ENCODE peak calls at places on chromosomes 16 and 17, in eight cellular contexts. G is epithelial cell of esophagus; P is A549; Y is activated CD8-positive, alpha-beta T cell treated with anti-CD3 and anti-CD28 coated beads for 36 hours; X is stomach; R is HFF-Myc; F is ovary; H is tibial nerve. I is an unnamed sample.

GRCh38 chr17:40062347-40063033 is at the start of gene THRA:
- DNase-seq in Y (peak; percentile 70), R (no peak), X (peak; percentile 78), F (peak; percentile 79), P (peak; percentile 68), G (peak; percentile 54), H (peak; percentile 55), I (peak; percentile 92)

GRCh38 chr17:55344514-55344997 is 77.1 kb downstream of the MMD start:
- DNase-seq in Y (peak; percentile 53), G (no peak), R (no peak), P (no peak), X (no peak), H (no peak), F (no peak), I (no peak)

GRCh38 chr17:77909236-77909635 is 49.3 kb upstream of the TNRC6C start:
- DNase-seq in H (no peak), G (no peak), Y (no peak), F (peak; percentile 25), R (no peak), P (no peak), X (no peak), I (no peak)

GRCh38 chr17:74249966-74250365 is 24.1 kb upstream of the DNAI2 start:
- DNase-seq in H (no peak), Y (no peak), G (no peak), R (no peak), P (no peak), F (no peak), X (no peak), I (no peak)

GRCh38 chr17:8362651-8363332 is 13.7 kb downstream of the KRABD2 start:
- DNase-seq in R (no peak), G (no peak), Y (no peak), X (no peak), P (no peak), F (no peak), H (no peak), I (no peak)

GRCh38 chr17:51751072-51751471 is 407.4 kb downstream of the CA10 start:
- DNase-seq in X (no peak), R (no peak), P (no peak), H (no peak), F (no peak), G (no peak), Y (no peak), I (no peak)

GRCh38 chr17:72472116-72472515 is 351.3 kb downstream of the SOX9 start:
- DNase-seq in G (no peak), H (no peak), Y (no peak), P (no peak), X (no peak), F (no peak), R (no peak), I (no peak)

GRCh38 chr16:89602952-89603590 is 10.4 kb upstream of the DPEP1 start:
- DNase-seq in X (no peak), G (no peak), P (no peak), H (no peak), R (no peak), Y (no peak), F (no peak), I (no peak)

GRCh38 chr17:29674270-29674669 is 51.6 kb upstream of the CORO6 start:
- DNase-seq in H (no peak), P (no peak), X (no peak), G (no peak), F (no peak), R (no peak), Y (peak; percentile 31), I (no peak)

GRCh38 chr16:85753976-85754375 is 3.1 kb upstream of the C16orf74 start:
- DNase-seq in H (no peak), F (no peak), X (no peak), Y (no peak), G (no peak), R (no peak), P (no peak), I (no peak)

GRCh38 chr16:85753559-85753958 is 2.7 kb upstream of the C16orf74 start:
- DNase-seq in G (peak; percentile 74), P (no peak), Y (no peak), R (no peak), X (peak; percentile 85), F (no peak), H (no peak), I (no peak)

GRCh38 chr16:85754403-85754802 is 3.5 kb upstream of the C16orf74 start:
- DNase-seq in F (no peak), Y (no peak), G (no peak), X (no peak), R (no peak), P (no peak), H (no peak), I (peak; percentile 38)

GRCh38 chr16:85751665-85752501 is 987 bp upstream of the C16orf74 start:
- DNase-seq in X (no peak), Y (no peak), R (no peak), P (no peak), H (no peak), G (peak; percentile 92), F (no peak), I (no peak)

DNA sequence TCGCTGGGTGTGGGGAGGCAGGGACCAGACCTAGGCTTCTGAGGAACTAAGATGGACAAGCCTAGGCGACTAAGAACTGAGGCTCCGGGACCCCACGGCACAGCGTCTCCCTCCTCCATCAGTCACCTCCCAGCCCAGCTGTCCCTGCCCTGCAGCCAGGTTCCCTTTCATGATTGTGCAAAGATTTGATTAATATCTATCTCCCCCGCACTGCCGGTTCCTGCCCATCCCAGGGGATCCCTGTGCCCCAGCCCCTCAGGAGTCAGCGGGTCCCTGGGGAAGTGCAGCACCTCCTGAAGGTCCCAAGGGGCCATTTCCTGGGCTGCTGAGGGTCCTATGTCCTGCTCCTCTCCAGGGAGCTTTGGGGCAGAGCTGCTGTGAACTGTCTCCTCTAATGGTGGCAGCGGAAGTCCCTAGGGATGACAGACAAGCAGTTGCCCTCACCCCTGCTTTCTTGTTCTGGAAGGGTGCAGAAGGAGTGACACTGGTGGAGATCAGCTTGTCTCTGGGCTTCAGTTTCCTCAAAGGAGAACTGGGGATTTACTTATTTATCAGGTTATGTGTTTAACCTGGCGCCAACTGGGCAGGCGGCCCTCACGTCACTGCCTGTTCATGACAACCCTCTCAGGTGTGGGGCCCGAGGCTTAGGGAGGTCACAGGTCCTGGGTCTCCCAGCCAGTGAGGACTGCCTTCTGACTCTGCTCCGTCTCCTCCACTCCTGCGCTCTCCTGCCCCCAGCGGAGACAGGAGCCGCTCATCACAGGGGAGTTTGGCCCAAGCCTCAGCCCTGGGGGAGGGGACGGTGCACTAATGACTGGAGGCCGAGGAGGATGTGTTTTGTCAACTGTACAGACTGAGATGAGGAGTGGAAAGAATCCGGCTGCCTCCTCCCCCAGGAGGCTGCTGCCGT is 1.9 kb upstream of the C16orf74 start:
- DNase-seq in R (no peak), G (peak; percentile 39), Y (no peak), F (no peak), H (no peak), X (peak; percentile 81), P (no peak), I (no peak)
- TF ChIP-seq CTCF in R (no peak), G (peak; percentile 25), Y (no peak), F (no peak), H (no peak), X (no peak), P (no peak), I (no peak)

GRCh38 chr17:61846976-61847375 is 16.4 kb downstream of the BRIP1 start:
- DNase-seq in P (no peak), Y (no peak), H (no peak), F (no peak), G (no peak), R (no peak), X (no peak), I (no peak)

GRCh38 chr17:61846088-61846487 is 17.2 kb downstream of the BRIP1 start:
- DNase-seq in X (no peak), H (no peak), Y (no peak), G (no peak), R (no peak), F (no peak), P (no peak), I (no peak)

GRCh38 chr17:61842899-61843298 is 20.4 kb downstream of the BRIP1 start:
- DNase-seq in Y (no peak), H (no peak), R (no peak), G (no peak), P (no peak), F (no peak), X (no peak), I (no peak)

GRCh38 chr17:61839300-61839786 is 24.0 kb downstream of the BRIP1 start:
- DNase-seq in G (no peak), R (no peak), X (no peak), Y (no peak), H (no peak), P (no peak), F (no peak), I (no peak)

DNA sequence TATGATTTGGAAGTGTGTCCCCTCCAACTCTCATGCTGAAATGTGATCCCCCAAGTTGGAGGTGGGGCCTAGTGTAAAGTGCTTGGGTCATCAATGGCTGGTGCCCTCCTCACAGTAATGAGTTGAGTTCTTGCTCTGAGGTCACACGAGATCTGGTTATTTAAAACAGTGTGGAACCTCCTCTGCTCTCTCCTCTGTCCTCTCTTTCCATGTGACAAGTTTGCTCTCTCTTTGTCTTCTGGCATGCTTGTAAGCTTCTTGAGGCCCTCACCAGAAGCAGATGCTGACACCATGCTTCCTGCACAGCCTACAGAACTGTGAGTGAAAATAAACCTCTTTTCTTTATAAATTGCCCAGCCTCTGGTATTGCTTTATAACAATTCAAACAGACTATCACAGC is 19.9 kb downstream of the BRIP1 start:
- DNase-seq in P (no peak), F (no peak), H (no peak), Y (no peak), X (no peak), G (no peak), R (no peak), I (no peak)
- TF ChIP-seq CTCF in P (no peak), F (no peak), H (no peak), Y (no peak), X (no peak), G (no peak), R (no peak), I (no peak)

GRCh38 chr17:45170976-45171337 is 9.3 kb downstream of the HEXIM2 start:
- DNase-seq in G (peak; percentile 98), R (no peak), X (peak; percentile 31), H (peak; percentile 68), Y (no peak), F (peak; percentile 51), P (peak; percentile 76), I (no peak)

GRCh38 chr17:45170280-45170975 is 8.8 kb downstream of the HEXIM2 start:
- DNase-seq in P (no peak), H (no peak), G (no peak), R (no peak), X (no peak), F (no peak), Y (peak; percentile 41), I (no peak)

GRCh38 chr17:45172232-45172540 is 10.5 kb downstream of the HEXIM2 start:
- DNase-seq in F (no peak), G (no peak), X (no peak), H (no peak), R (no peak), P (no peak), Y (no peak), I (no peak)

GRCh38 chr17:45171338-45172231 is 9.9 kb downstream of the HEXIM2 start:
- DNase-seq in Y (no peak), F (no peak), H (no peak), G (peak; percentile 86), P (peak; percentile 84), R (no peak), X (peak; percentile 27), I (no peak)

GRCh38 chr17:45172541-45173286 is 11.0 kb downstream of the HEXIM2 start:
- DNase-seq in R (no peak), X (peak; percentile 69), Y (peak; percentile 77), H (no peak), G (peak; percentile 89), F (peak; percentile 39), P (peak; percentile 90), I (peak; percentile 70)
- TF ChIP-seq CTCF in R (no peak), X (no peak), Y (no peak), H (no peak), G (peak; percentile 31), F (no peak), P (peak; percentile 24), I (no peak)

GRCh38 chr17:67559381-67559966 is 158.3 kb upstream of the NOL11 start:
- DNase-seq in G (no peak), R (no peak), H (no peak), F (no peak), Y (peak; percentile 15), X (no peak), P (no peak), I (no peak)
- TF ChIP-seq CTCF in G (peak; percentile 20), R (no peak), H (no peak), F (no peak), Y (peak; percentile 20), X (peak; percentile 9), P (peak; percentile 22), I (peak; percentile 69)

I was measured in GM13977.